ENCODE peak calls at places on chromosomes 12 and 14, in seven cellular contexts. W is mesendoderm, G is H1, F is IMR-90, D is mesenchymal stem cell, S is neuronal stem cell, E is trophoblast cell. Z is an unnamed sample.

GRCh38 chr12:51071663-51072062 is 11.7 kb downstream of the CSRNP2 start:
- DNase-seq in F (peak; percentile 57), W (peak; percentile 41), S (no peak), D (peak; percentile 40), E (no peak), G (no peak), Z (no peak)

GRCh38 chr12:122166422-122167327 is 7.3 kb downstream of the IL31 start:
- DNase-seq in E (no peak), G (no peak), S (no peak), F (no peak), W (no peak), D (no peak), Z (no peak)

GRCh38 chr14:93044601-93045000 is 71.1 kb downstream of the ITPK1 start:
- DNase-seq in W (no peak), F (no peak), S (no peak), D (no peak), E (no peak), G (no peak), Z (no peak)

GRCh38 chr12:1463073-1463905 is 131.1 kb downstream of the FBXL14 start:
- DNase-seq in W (no peak), G (no peak), D (no peak), F (no peak), E (no peak), S (no peak), Z (no peak)

GRCh38 chr12:48038085-48038484 is 33.8 kb upstream of the COL2A1 start:
- DNase-seq in E (no peak), W (no peak), S (no peak), F (no peak), D (no peak), G (no peak), Z (no peak)

GRCh38 chr12:52235001-52235760 is 2.1 kb downstream of the KRT7 start:
- DNase-seq in D (no peak), S (no peak), E (no peak), G (no peak), F (no peak), W (no peak), Z (no peak)

GRCh38 chr14:34398024-34398423 is 64.0 kb downstream of the SPTSSA start:
- DNase-seq in W (no peak), D (no peak), S (no peak), E (no peak), F (no peak), G (no peak), Z (no peak)

GRCh38 chr12:59626382-59626781 is 30.6 kb downstream of the SLC16A7 start:
- DNase-seq in D (peak; percentile 29), W (no peak), E (peak; percentile 0), F (peak; percentile 40), S (no peak), G (no peak), Z (no peak)

GRCh38 chr14:35122696-35123387 is 490 bp downstream of the PRORP start:
- DNase-seq in G (no peak), F (peak; percentile 59), S (no peak), W (peak; percentile 74), D (peak; percentile 27), E (peak; percentile 81), Z (no peak)

GRCh38 chr14:85357120-85357519 is 172.8 kb upstream of the FLRT2 start:
- DNase-seq in F (no peak), G (no peak), S (no peak), W (no peak), E (no peak), D (no peak), Z (no peak)

GRCh38 chr12:120007272-120007671 is 18.2 kb downstream of the BICDL1 start:
- DNase-seq in E (no peak), G (no peak), F (no peak), S (no peak), D (no peak), W (peak; percentile 49), Z (no peak)

GRCh38 chr12:57444744-57445143 is 10.2 kb downstream of the INHBC start:
- DNase-seq in S (no peak), E (no peak), G (no peak), W (no peak), F (no peak), D (no peak), Z (no peak)
- H2BK120ac ChIP-seq in S (no peak overlapping the region), E (no peak overlapping the region), G (no peak overlapping the region), W (no peak overlapping the region), F (no peak overlapping the region), D (no peak overlapping the region), Z (no peak overlapping the region)

DNA sequence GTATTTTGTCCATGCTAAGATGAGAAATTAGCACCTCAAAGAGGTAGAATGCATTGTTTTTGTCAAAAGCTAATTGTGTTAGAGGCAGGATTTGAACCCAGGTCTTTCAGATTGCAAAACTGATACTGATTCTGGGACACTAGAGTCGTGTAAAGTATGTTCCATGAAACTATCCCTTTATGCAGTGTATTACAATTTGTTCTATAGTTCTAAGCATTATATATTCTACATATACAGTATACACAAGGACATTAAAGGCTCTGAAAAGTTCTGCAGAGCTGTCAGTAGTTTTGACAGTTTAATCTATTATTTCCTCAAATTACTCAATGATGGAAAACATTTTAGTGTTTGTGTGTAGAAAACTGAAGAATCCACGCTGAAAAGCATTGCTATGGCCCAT is 6.3 kb downstream of the SERPINA1 start:
- DNase-seq in S (no peak), F (no peak), E (no peak), D (no peak), G (no peak), W (no peak), Z (no peak)
- H2BK120ac ChIP-seq in S (no peak overlapping the region), F (no peak overlapping the region), E (no peak overlapping the region), D (no peak overlapping the region), G (no peak overlapping the region), W (no peak overlapping the region), Z (no peak overlapping the region)

GRCh38 chr12:91262023-91262676 is 79.5 kb upstream of the DCN start:
- DNase-seq in E (no peak), F (no peak), W (no peak), D (no peak), G (no peak), S (no peak), Z (no peak)
- H2BK120ac ChIP-seq in E (no peak overlapping the region), F (peak overlapping the region; percentile 21), W (no peak overlapping the region), D (no peak overlapping the region), G (no peak overlapping the region), S (no peak overlapping the region), Z (no peak overlapping the region)

DNA sequence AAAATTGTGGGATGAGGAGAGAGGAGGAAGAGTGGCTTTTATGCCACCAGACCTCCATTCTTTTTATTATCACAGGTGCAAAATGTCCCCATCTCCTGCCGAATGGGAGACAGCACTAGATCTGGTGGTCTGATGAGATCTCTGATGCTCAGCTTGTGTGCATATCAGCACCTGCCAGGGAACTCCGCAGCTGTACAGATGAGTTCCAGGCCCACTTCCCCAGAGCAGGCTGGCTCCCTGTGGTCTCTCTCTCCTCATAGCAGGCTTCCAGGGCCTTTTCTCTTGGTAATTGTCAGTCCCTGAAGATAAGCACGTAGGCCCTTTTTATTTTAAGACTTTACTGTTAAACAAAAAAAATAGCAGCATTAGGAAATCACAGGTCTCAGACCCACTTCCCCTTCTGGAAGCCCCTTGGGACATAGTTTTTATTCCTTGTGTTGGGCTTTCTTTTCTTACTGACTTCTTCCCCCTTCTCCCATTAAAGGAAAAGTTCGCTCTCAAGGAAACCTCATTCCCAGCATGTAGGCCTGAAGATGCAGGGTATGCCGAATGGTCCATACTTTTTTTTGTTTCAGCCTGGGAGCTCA is 4.5 kb upstream of the TBC1D30 start:
- DNase-seq in F (no peak), E (no peak), D (no peak), S (no peak), G (no peak), W (no peak), Z (no peak)
- H2BK120ac ChIP-seq in F (no peak overlapping the region), E (no peak overlapping the region), D (no peak overlapping the region), S (no peak overlapping the region), G (no peak overlapping the region), W (no peak overlapping the region), Z (no peak overlapping the region)

DNA sequence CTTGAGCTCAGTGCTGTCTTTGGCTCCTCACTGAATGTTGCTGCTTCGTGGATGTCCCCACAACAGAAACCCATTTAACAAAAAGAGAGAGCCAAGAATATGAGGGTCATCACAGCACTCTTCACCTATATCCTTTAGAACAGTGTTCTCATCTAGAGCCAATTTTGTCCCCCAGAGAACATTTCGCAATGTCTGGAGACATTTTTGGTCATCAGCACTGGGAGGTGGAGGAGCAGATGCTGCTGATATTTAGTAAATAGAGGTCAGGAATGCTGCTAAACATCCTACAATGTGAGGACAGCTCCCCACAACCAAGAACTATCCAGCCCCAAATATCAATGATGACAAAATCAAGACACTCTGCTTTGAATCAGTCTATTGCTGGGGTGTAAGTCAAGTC is 92.5 kb downstream of the BBS10 start:
- DNase-seq in S (no peak), F (no peak), W (no peak), E (no peak), D (no peak), G (no peak), Z (no peak)
- H2BK120ac ChIP-seq in S (no peak overlapping the region), F (no peak overlapping the region), W (no peak overlapping the region), E (no peak overlapping the region), D (no peak overlapping the region), G (no peak overlapping the region), Z (no peak overlapping the region)

GRCh38 chr12:70839544-70839943 is 81.0 kb downstream of the PTPRR start:
- DNase-seq in W (peak; percentile 28), S (no peak), E (no peak), G (no peak), D (no peak), F (no peak), Z (peak; percentile 43)

GRCh38 chr12:70837026-70837425 is 83.5 kb downstream of the PTPRR start:
- DNase-seq in F (no peak), D (no peak), W (no peak), S (no peak), G (no peak), E (no peak), Z (no peak)

GRCh38 chr12:70831538-70831937 is 89.0 kb downstream of the PTPRR start:
- DNase-seq in E (no peak), S (no peak), G (no peak), D (no peak), F (peak; percentile 4), W (no peak), Z (no peak)

GRCh38 chr12:70840966-70841365 is 79.6 kb downstream of the PTPRR start:
- DNase-seq in W (no peak), D (no peak), G (no peak), S (no peak), F (no peak), E (no peak), Z (no peak)

GRCh38 chr12:70835948-70836347 is 84.6 kb downstream of the PTPRR start:
- DNase-seq in D (no peak), E (no peak), W (no peak), F (no peak), G (no peak), S (no peak), Z (no peak)
- H2BK120ac ChIP-seq in D (no peak overlapping the region), E (no peak overlapping the region), W (no peak overlapping the region), F (no peak overlapping the region), G (no peak overlapping the region), S (no peak overlapping the region), Z (no peak overlapping the region)

DNA sequence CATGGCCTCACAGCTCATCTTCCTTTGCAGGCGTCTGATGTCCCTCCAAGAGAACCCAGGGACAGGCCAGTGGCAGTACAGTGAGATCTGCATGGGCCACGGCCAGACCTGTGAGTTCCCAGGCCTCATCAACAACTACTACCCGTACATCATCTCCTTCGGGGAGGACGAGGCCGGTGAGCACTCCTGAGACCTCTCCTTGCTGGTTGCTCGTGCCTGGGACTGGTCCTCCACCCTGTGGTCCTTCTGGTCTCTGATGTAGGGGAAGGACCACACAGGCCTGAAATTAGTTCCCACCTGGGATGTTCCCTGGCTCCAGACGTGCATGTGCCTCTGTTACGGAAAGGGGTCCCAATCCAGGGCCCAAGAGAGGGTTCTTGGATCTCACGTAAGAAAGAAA is 17.9 kb downstream of the HHIPL1 start:
- DNase-seq in F (no peak), W (no peak), D (no peak), S (no peak), E (no peak), G (no peak), Z (no peak)
- H2BK120ac ChIP-seq in F (no peak overlapping the region), W (no peak overlapping the region), D (no peak overlapping the region), S (no peak overlapping the region), E (peak overlapping the region; percentile 37), G (no peak overlapping the region), Z (no peak overlapping the region)

Z was measured in H9.